ENCODE peak calls at places on chromosomes 16 and 17, in eight cellular contexts. G, Z, A, B, X, V, H and P are unnamed samples.

GRCh38 chr16:77582956-77583355 is 139.4 kb upstream of the NUDT7 start:
- DNase-seq in B (no peak), G (no peak), H (no peak), V (no peak), A (no peak), X (no peak), Z (no peak), P (no peak)

GRCh38 chr16:10579965-10580918 is at the start of gene EMP2:
- DNase-seq in X (peak), H (peak), A (peak), G (peak), Z (peak), B (peak), V (peak), P (peak)

GRCh38 chr17:34300652-34301390 is 15.3 kb downstream of the CCL11 start:
- DNase-seq in X (no peak), V (no peak), G (no peak), Z (no peak), B (no peak), H (no peak), A (no peak), P (peak)

GRCh38 chr17:7293821-7294613 is 422 bp downstream of the YBX2 start:
- DNase-seq in G (peak), X (no peak), A (no peak), H (no peak), B (no peak), V (no peak), Z (peak), P (no peak)

GRCh38 chr17:73591278-73592078 is 52.8 kb downstream of the SDK2 start:
- DNase-seq in G (no peak), Z (no peak), A (peak), X (no peak), B (no peak), V (no peak), H (no peak), P (no peak)

GRCh38 chr17:40251576-40251975 is 32.5 kb downstream of the WIPF2 start:
- DNase-seq in A (no peak), G (no peak), Z (no peak), B (peak), V (peak), H (peak), X (peak), P (peak)

GRCh38 chr17:37567137-37567927 is 41.9 kb downstream of the SYNRG start:
- DNase-seq in A (no peak), X (no peak), V (no peak), H (no peak), G (no peak), Z (no peak), B (no peak), P (no peak)

GRCh38 chr16:74439685-74440084 is 18.4 kb upstream of the CLEC18B start:
- DNase-seq in B (no peak), H (no peak), V (no peak), Z (no peak), X (no peak), A (no peak), G (no peak), P (no peak)

GRCh38 chr17:47603830-47604229 is 45.9 kb upstream of the KPNB1 start:
- DNase-seq in B (no peak), G (no peak), A (no peak), V (no peak), Z (no peak), H (no peak), X (no peak), P (no peak)

GRCh38 chr16:85014311-85014710 is 3.0 kb upstream of the ZDHHC7 start:
- DNase-seq in H (no peak), X (no peak), G (no peak), B (no peak), Z (no peak), A (no peak), V (no peak), P (no peak)

GRCh38 chr17:68682913-68683312 is 81.7 kb upstream of the FAM20A start:
- DNase-seq in B (no peak), V (no peak), H (no peak), Z (no peak), A (no peak), X (no peak), G (no peak), P (no peak)

GRCh38 chr17:21318439-21318838 is 33.9 kb downstream of the MAP2K3 start:
- DNase-seq in B (no peak), A (peak), Z (no peak), G (peak), H (no peak), X (no peak), V (no peak), P (no peak)

GRCh38 chr17:3385869-3386816 is at the start of gene OR3A2:
- DNase-seq in G (no peak), Z (no peak), X (no peak), V (no peak), B (no peak), H (no peak), A (peak), P (no peak)

GRCh38 chr16:79269211-79269863 is 331.2 kb downstream of the MAF start:
- DNase-seq in G (no peak), X (no peak), V (no peak), A (no peak), H (no peak), Z (no peak), B (no peak), P (no peak)

GRCh38 chr16:79334127-79334526 is 266.4 kb downstream of the MAF start:
- DNase-seq in Z (no peak), X (no peak), B (no peak), H (peak), G (no peak), A (no peak), V (peak), P (no peak)

GRCh38 chr17:63309021-63309420 is 137.1 kb downstream of the CYB561 start:
- DNase-seq in H (no peak), B (no peak), Z (no peak), A (no peak), G (no peak), V (peak), X (no peak), P (peak)

GRCh38 chr17:9802294-9802693 is 10.9 kb upstream of the DHRS7C start:
- DNase-seq in G (no peak), B (peak), V (peak), Z (no peak), A (no peak), X (peak), H (no peak), P (no peak)

GRCh38 chr17:17786998-17787397 is 49.8 kb downstream of the SREBF1 start:
- DNase-seq in V (no peak), G (no peak), A (no peak), Z (no peak), B (no peak), H (no peak), X (no peak), P (no peak)

GRCh38 chr17:60586288-60586974 is 13.6 kb upstream of the PPM1D start:
- DNase-seq in Z (no peak), G (no peak), X (peak), A (no peak), B (no peak), H (no peak), V (peak), P (no peak)

GRCh38 chr17:16286009-16286946 is 67.0 kb downstream of the CENPV start:
- DNase-seq in G (peak), V (peak), H (peak), B (peak), X (peak), A (peak), Z (peak), P (peak)

GRCh38 chr17:28724500-28725165 is 1.4 kb downstream of the TLCD1 start:
- DNase-seq in B (no peak), G (no peak), A (no peak), V (peak), X (no peak), H (no peak), Z (no peak), P (no peak)

GRCh38 chr16:4892356-4893102 is 44.4 kb downstream of the PPL start:
- DNase-seq in Z (no peak), X (no peak), H (no peak), V (no peak), G (no peak), A (peak), B (no peak), P (peak)

GRCh38 chr17:55161935-55162555 is 102.7 kb upstream of the HLF start:
- DNase-seq in B (peak), V (peak), Z (no peak), G (no peak), H (no peak), X (peak), A (no peak), P (peak)

GRCh38 chr16:21194771-21195301 is 16.5 kb downstream of the ZP2 start:
- DNase-seq in G (no peak), V (no peak), Z (no peak), X (no peak), A (no peak), B (no peak), H (no peak), P (peak)

GRCh38 chr17:34299918-34300600 is 14.5 kb downstream of the CCL11 start:
- DNase-seq in X (no peak), Z (no peak), G (no peak), A (no peak), V (no peak), B (no peak), H (no peak), P (peak)

GRCh38 chr17:28960256-28961106 is 9.2 kb upstream of the PHF12 start:
- DNase-seq in V (no peak), H (no peak), Z (no peak), A (no peak), X (no peak), G (peak), B (no peak), P (no peak)

GRCh38 chr17:8158267-8159031 is 4.3 kb downstream of the VAMP2 start:
- DNase-seq in A (peak), V (peak), G (peak), B (peak), X (peak), H (peak), Z (peak), P (peak)

GRCh38 chr16:85281181-85281580 is 168.9 kb upstream of the CIBAR2 start:
- DNase-seq in A (no peak), B (no peak), H (no peak), G (no peak), V (no peak), Z (no peak), X (no peak), P (no peak)

GRCh38 chr16:88613911-88614817 is 24.2 kb upstream of the IL17C start:
- DNase-seq in H (no peak), G (no peak), Z (no peak), B (no peak), X (peak), V (no peak), A (peak), P (no peak)

DNA sequence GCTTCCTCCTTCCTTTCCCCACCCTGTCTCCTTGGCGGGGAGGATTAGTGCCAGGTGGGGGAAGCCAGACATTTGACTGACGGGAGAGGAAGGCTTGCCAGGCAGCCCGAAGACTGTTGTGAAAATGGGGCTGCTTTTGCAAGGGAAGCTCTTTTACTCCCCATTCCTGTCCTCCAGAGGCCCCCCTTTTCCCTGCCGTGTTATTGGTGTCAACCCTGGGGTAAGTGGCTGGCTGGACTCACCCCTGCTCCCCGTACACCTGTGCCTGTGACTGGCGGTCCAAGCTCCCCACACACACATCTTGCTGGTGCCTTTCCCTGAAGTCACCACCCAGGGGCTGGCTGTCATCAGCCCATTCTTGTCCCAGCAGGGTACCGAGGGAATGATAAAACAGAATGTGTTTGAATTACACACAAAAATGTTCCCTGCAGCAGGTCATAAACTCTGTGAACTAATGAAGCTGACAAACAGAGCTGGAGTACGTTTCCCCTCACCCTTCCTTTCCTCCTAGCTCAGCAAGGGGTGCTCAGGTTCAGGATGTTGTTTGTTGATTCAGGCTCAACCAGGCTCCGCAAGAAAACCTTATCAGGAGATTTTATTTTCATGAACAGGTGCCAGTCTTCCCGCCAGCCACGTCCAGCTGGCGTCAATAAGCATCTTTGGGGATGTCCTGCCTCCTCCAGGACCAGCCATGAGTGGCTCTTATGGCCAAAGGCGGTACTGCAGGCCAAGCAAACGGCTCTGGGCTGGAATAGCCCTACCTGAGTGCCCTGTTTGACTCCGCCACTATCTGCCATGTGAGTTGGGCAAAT is 4.3 kb upstream of the ARMC7 start:
- DNase-seq in X (peak), V (peak), H (peak), A (no peak), Z (peak), G (peak), B (no peak), P (peak)
- TF ChIP-seq CTCF in X (peak), V (peak), H (peak), A (peak), Z (peak), G (peak), B (peak), P (peak)

DNA sequence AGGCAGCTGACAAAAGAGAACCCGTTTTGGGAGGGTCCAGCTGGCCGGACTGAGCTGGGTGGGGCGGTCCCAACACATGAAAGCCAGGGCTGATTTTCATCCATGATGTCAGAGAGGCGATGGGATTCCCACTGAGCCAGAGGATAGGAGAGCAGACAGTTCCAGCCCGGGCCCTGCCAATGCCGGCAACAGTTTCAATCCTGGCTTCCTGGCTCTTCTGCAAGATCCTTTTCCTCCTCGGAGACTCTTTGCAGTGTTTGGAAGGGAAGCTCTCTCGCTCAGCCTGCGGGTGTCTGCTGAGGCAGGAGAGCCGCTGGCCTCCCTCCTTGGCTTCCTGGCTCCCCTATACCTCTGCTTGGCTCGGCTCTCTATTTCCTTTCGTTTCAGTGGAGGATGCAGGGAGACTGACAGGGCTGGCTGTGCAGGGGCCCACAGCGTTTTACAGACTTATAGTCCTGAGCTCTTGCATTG is 145.5 kb upstream of the SOX9 start:
- DNase-seq in X (no peak), B (no peak), G (no peak), V (no peak), H (no peak), Z (peak), A (no peak), P (peak)
- H3K4me3 ChIP-seq in X (peak), B (no peak), G (peak), V (no peak), H (no peak), Z (peak), A (no peak), P (peak)

GRCh38 chr17:65278050-65278819 is 141.1 kb downstream of the RGS9 start:
- DNase-seq in H (peak), B (peak), X (peak), Z (peak), V (peak), A (no peak), G (no peak), P (peak)
- TF ChIP-seq CTCF in H (peak), B (peak), X (peak), Z (no peak), V (peak), A (peak), G (peak), P (peak)

GRCh38 chr17:13176436-13176835 is 158.6 kb upstream of the ELAC2 start:
- DNase-seq in V (no peak), A (no peak), X (no peak), B (no peak), H (no peak), G (no peak), Z (no peak), P (no peak)

DNA sequence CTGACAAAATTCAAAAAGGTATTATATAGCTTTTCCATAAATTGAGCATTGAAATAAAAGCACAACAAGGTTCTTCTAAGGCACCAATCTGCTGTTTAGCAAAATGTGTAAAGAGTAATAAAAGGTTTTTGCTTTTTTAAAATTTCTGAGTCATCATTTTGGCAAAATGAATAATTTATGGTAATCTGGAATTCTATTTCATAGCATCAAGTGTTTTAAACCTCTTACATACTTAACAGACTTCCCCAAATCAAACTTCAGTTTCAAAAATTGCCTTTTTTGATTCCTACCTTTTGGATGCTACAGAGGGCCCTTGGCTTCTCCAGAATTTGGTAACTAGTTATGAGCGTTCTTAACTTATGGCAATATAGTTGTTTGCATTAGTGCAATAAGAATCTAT is 154.0 kb upstream of the ELAC2 start:
- DNase-seq in V (no peak), Z (no peak), B (no peak), H (no peak), G (no peak), A (no peak), X (no peak), P (no peak)
- H3K4me3 ChIP-seq in V (no peak), Z (no peak), B (no peak), H (no peak), G (no peak), A (no peak), X (no peak), P (no peak)

DNA sequence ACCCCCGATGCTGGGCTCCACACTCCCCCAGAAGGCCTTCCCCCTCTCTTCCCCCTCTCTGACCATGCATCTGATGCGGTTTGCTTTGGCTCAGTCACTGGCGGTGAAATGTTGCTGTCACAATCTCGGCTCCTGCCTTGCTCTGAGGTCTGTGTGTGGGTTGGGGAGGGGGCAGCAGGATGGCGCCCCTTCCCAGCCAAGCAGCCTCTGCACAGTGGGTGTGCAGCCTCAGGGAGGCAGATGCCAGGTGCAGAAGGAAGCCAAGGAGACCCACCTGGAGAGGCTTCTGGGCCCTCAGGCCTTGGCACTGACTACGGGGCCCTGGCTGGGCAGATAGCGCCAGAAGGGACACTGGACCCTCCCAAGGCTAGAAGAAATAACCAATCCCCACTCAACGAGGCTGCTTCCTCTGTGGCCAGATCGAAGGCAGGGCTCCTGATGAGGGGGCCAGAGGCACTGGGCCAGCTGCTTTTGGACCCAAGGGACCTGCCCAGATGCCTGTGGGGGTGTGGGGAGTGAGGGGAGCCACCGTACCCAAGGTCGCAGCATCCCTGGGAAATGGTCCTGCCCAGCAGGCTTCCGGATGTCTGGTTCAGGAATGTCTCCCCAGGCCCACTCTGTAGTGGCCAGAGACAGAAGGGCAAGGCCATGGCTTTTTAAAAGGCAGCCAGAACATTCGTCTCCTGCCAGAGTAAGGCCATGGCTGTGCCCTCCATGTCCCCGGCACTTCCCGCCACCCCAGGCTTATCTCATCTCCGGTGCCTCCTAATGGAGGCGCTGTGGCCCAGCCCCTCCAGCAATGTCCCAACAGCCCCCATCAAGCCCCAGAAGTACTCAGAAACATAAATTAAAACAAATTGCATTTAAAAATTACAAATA is 43.4 kb upstream of the SLC38A10 start:
- DNase-seq in B (no peak), Z (peak), V (no peak), X (no peak), A (peak), H (peak), G (no peak), P (no peak)
- TF ChIP-seq CTCF in B (no peak), Z (no peak), V (no peak), X (no peak), A (no peak), H (no peak), G (peak), P (no peak)

DNA sequence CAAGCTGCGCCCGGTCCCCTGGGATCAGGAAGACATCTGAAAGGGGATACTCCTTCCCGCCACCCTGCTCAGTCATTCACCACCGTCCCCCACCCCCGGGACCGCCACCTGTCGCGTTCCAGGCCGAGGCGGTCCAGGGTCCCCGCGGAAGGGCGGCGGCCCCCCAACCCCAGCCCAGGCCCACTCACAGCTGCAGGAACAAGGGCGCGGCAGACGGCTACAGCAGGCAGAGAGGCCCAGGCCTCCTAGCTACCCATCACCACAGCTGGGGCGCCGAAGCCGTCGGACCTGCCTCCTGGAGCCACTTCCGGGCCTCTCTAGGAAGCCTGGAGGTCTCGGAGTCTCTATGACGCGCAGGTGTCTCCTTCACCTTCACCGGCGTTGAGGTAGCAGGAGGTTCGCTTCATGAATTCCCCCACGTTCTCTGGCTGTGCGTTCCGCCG is at the start of gene SDR42E1:
- DNase-seq in Z (peak), H (no peak), V (peak), A (peak), X (peak), G (peak), B (peak), P (no peak)
- H3K4me3 ChIP-seq in Z (peak), H (no peak), V (peak), A (peak), X (peak), G (peak), B (peak), P (no peak)

DNA sequence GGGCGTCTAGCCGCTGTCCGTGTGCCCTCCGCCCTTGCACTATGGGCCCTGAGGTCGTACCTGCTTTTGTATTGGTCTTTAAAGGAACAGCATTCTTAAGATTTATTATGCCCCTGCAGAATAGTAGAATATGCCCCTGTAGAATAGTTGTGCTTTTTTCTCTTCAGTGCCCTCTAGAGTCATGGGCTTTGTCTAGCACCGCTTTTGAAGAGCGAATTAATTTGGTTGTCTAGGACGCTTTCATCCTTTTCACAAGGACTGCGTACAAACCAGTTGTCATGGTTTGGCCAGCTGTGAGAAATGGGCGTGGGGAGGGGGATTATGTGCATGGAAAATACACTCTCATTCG is 615 bp downstream of the CEP95 start:
- DNase-seq in X (peak), A (no peak), V (peak), G (no peak), H (peak), Z (no peak), B (no peak), P (peak)
- TF ChIP-seq CTCF in X (no peak), A (no peak), V (peak), G (peak), H (peak), Z (peak), B (peak), P (peak)